ENCODE peak calls at places on chromosomes 6 and 20, in five cellular contexts. V is HCT116, W is right lobe of liver, I is lower lobe of right lung, Y is ovary. K is an unnamed sample. For H3K4me1, the result is how much of the 10 kb centered on the place peaks cover.

GRCh38 chr6:13371421-13372072 is 43.2 kb upstream of the TBC1D7 start:
- DNase-seq in V (no peak), W (no peak), I (no peak), Y (no peak), K (no peak)

GRCh38 chr6:149830731-149831379 is 33.3 kb downstream of the LRP11 start:
- DNase-seq in V (no peak), W (no peak), I (no peak), Y (no peak), K (no peak)

GRCh38 chr6:95660544-95660943 is 83.2 kb downstream of the MANEA start:
- DNase-seq in V (no peak), W (no peak), I (no peak), Y (no peak), K (no peak)

GRCh38 chr6:163415176-163415619 is 680 bp downstream of the QKI start:
- DNase-seq in V (no peak), W (peak), I (peak), Y (peak), K (no peak)

GRCh38 chr6:110356778-110357177 is 1.4 kb downstream of the METTL24 start:
- DNase-seq in V (no peak), W (no peak), I (no peak), Y (peak), K (no peak)

GRCh38 chr6:111709615-111710398 is 104.1 kb upstream of the TRAF3IP2 start:
- DNase-seq in V (peak), W (no peak), I (no peak), Y (peak), K (peak)

GRCh38 chr6:170444811-170445211 is 108.3 kb downstream of the PSMB1 start:
- DNase-seq in V (no peak), W (no peak), I (no peak), Y (no peak), K (no peak)

GRCh38 chr6:42929928-42930360 is 664 bp downstream of the CNPY3 start:
- DNase-seq in V (no peak), W (no peak), I (peak), Y (no peak), K (peak)

GRCh38 chr6:70371454-70372105 is 41.7 kb upstream of the FAM135A start:
- DNase-seq in V (peak), W (no peak), I (no peak), Y (no peak), K (no peak)

GRCh38 chr6:36387440-36388303 is at the start of gene ETV7:
- DNase-seq in V (no peak), W (no peak), I (peak), Y (peak), K (peak)

GRCh38 chr6:31963921-31964320 is 4.9 kb downstream of the SKIC2 start:
- DNase-seq in V (no peak), W (no peak), I (no peak), Y (no peak), K (no peak)

GRCh38 chr20:43843096-43843964 is 71.3 kb upstream of the TOX2 start:
- DNase-seq in V (no peak), W (no peak), I (no peak), Y (no peak), K (no peak)

GRCh38 chr6:168136001-168136400 is 57.0 kb upstream of the FRMD1 start:
- DNase-seq in V (no peak), W (no peak), I (no peak), Y (no peak), K (no peak)

GRCh38 chr6:11593096-11593495 is 55.5 kb downstream of the TMEM170B start:
- DNase-seq in V (no peak), W (no peak), I (no peak), Y (no peak), K (no peak)

GRCh38 chr6:11592289-11592906 is 54.8 kb downstream of the TMEM170B start:
- DNase-seq in V (no peak), W (no peak), I (no peak), Y (no peak), K (no peak)

GRCh38 chr6:11598687-11599086 is 61.1 kb downstream of the TMEM170B start:
- DNase-seq in V (no peak), W (no peak), I (no peak), Y (no peak), K (no peak)

GRCh38 chr6:11596640-11597237 is 59.2 kb downstream of the TMEM170B start:
- DNase-seq in V (no peak), W (no peak), I (no peak), Y (no peak), K (no peak)

DNA sequence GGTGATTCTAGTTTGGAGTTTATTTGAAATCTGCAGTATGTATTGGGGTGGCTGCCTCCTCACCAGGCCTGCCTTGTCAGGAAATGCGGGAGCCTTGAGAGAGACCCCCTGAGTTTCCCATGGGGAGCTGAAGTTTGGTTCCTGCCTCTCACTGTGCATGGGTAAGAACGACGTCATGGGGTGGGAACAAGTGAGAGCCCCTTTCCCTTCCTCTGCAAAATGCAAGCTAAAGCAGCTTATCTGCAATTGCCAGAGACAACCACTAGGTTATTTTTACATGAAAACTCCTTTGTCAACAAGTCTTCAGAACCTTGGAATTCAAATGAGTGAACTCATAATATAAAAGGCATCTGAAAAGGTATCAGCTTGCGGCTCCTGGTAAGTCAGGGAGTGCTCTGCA is 58.4 kb downstream of the TMEM170B start:
- DNase-seq in V (no peak), W (no peak), I (no peak), Y (no peak), K (no peak)
- TF ChIP-seq CTCF in V (peak), W (peak), I (no peak), Y (no peak), K (no peak)

GRCh38 chr20:63572788-63573738 is 976 bp downstream of the HELZ2 start:
- DNase-seq in V (no peak), W (no peak), I (no peak), Y (no peak), K (no peak)
- H3K4me3 ChIP-seq in V (peak), W (peak), I (peak), Y (peak), K (peak)

DNA sequence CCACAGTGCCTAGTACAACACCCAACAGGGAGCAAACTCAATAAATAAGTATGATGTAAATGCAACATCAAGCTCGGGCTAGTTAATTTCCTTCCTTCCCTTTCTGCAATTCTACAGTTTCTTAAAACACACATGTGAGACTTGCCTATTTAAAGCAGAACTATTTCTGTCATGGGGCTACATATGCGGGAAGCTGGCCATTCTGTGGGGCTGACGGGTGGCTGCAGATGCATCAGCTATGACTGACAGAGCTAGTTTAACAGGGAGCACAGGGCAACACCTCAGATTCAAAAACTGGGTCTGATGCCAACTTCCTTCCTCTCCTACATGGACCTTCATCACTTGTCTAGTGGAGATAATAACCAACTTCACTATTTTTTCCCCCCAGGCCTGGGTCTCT is 118.1 kb upstream of the ENPP5 start:
- DNase-seq in V (no peak), W (no peak), I (no peak), Y (no peak), K (no peak)
- H3K4me1 ChIP-seq in V (under half), W (under half), I (under half), Y (under half), K (under half)

GRCh38 chr6:82589509-82590206 is 226.0 kb downstream of the TPBG start:
- DNase-seq in V (peak), W (no peak), I (no peak), Y (no peak), K (no peak)
- TF ChIP-seq CTCF in V (peak), W (no peak), I (no peak), Y (no peak), K (no peak)

DNA sequence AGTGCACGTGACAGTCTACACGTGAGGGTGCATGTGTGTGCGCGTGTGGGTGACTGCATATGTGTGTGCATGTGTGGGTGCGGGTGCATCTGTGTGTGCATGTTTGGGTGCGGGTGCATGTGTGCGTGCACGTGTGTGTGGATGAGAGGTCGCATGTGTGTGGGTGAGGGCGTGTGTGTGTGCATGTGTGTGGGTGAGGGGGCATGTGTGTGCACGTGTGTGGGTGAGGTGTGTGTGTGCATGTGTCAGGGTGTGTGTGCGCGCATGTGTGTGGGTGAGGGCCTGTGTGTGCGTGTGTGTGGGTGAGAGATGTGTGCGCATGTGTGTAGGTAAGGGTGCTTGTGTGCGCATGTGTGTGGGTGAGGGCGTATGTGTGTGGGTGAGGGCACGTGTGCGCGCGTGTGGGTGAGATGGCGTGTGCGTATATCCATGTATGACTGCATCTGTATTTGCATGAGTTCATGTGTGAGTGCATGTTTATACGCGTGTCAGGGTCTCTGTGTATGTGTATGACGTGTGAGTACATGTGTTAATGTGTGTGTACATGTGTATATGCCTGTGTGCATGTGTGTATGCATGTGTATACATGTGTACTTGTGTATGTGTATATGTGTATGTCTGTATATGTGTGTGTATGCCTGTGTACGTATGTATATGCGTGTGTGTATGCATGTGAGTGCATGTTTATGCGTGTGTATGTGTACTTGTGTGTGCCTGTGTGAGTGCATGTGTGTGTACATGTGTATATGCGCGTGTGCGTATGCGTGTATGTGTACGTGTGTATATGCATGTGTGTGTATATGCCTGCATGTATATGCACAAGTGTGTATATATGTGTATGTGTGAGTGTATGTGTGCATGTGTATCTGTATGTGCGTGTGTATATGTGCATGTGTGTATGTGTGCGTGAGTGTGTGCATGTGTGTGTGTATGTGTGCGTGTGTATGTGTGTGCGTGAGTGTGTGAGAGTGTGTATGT is 4.1 kb upstream of the LIME1 start:
- DNase-seq in V (no peak), W (no peak), I (no peak), Y (no peak), K (peak)
- H3K4me3 ChIP-seq in V (no peak), W (no peak), I (no peak), Y (no peak), K (no peak)

K was measured in Peyer's patch.